ENCODE peak calls at places on chromosomes 5 and 9, in five cellular contexts. F, Y, N, C and Q are unnamed samples.
A peak's percentile ranks its signal among the peaks of the same experiment; 100 is the strongest.

GRCh38 chr9:93321220-93321610 is 130.3 kb upstream of the FAM120A start:
- DNase-seq in N (no peak), C (no peak), F (no peak), Y (peak; percentile 12), Q (no peak)

GRCh38 chr5:157740211-157740610 is 3.3 kb upstream of the LSM11 start:
- DNase-seq in C (peak; percentile 30), N (peak; percentile 31), F (no peak), Y (peak; percentile 26), Q (peak; percentile 40)

GRCh38 chr9:93593144-93593655 is 16.8 kb downstream of the PHF2 start:
- DNase-seq in F (no peak), C (no peak), Y (no peak), N (no peak), Q (no peak)

GRCh38 chr9:134330590-134330989 is 4.3 kb downstream of the RXRA start:
- DNase-seq in Y (no peak), N (no peak), C (no peak), F (no peak), Q (no peak)

GRCh38 chr9:75687359-75687953 is 203.0 kb upstream of the PCSK5 start:
- DNase-seq in F (no peak), N (no peak), Y (no peak), C (no peak), Q (no peak)

GRCh38 chr5:132369012-132369470 is 469 bp upstream of the SLC22A5 start:
- DNase-seq in Y (no peak), N (no peak), C (no peak), F (no peak), Q (no peak)

GRCh38 chr5:80191991-80192398 is 63.9 kb downstream of the SERINC5 start:
- DNase-seq in F (no peak), C (no peak), N (peak; percentile 11), Y (no peak), Q (no peak)

GRCh38 chr9:133945977-133946753 is 46.0 kb downstream of the VAV2 start:
- DNase-seq in N (no peak), F (no peak), Y (no peak), C (no peak), Q (no peak)

GRCh38 chr5:124061663-124062062 is 549.7 kb downstream of the CSNK1G3 start:
- DNase-seq in N (no peak), F (no peak), C (no peak), Y (no peak), Q (no peak)

GRCh38 chr5:64727150-64727549 is 36.8 kb downstream of the SHISAL2B start:
- DNase-seq in F (no peak), Y (no peak), N (no peak), C (no peak), Q (no peak)

GRCh38 chr9:132486706-132487350 is 76.8 kb downstream of the CFAP77 start:
- DNase-seq in Y (no peak), C (no peak), F (no peak), N (no peak), Q (peak; percentile 39)

GRCh38 chr9:97786341-97786740 is 66.7 kb upstream of the FOXE1 start:
- DNase-seq in F (no peak), C (no peak), N (no peak), Y (no peak), Q (no peak)

DNA sequence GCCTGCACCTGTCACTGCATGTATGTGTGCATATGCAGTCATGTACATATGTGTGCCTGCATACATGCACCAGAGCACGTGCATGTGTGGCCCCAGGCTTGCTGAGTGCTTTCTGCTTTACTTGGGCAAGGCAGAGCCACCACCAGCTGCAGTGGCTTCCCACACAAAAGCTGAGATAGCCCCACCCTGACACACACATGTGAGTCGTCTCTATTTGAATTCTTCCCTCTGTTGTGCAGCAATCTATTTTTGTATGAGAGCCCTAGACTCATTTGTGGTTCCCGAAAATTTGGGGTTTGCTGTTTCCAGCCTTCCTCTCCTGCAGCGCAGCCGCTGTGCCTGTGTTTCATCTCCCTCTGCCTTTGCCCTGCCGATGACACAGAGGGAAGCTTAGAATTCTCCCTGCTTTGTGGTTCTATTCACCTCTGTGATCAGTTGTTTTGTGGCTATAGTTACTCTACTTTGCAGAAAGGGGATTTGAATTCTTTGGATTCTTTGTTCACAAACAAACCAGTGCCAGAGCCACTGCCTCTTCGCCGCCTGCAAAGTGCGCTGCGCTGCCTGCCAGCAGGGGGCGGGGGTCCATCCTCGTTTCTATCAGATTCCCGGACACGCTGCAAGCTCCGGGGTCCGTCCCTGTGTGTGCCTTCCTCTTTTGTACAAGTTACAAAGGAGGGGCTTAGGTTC is 95.8 kb upstream of the DAP start:
- DNase-seq in Y (peak; percentile 16), F (no peak), C (peak; percentile 71), N (peak; percentile 65), Q (no peak)
- TF ChIP-seq TAF1 in Y (no peak), F (no peak), C (no peak), N (no peak), Q (no peak)

GRCh38 chr5:134584662-134585061 is 48.0 kb downstream of the SAR1B start:
- DNase-seq in Y (no peak), N (no peak), C (no peak), F (no peak), Q (no peak)

GRCh38 chr5:134583821-134584220 is 48.8 kb downstream of the SAR1B start:
- DNase-seq in N (no peak), C (no peak), Y (no peak), F (no peak), Q (no peak)

GRCh38 chr5:134582941-134583340 is 49.7 kb downstream of the SAR1B start:
- DNase-seq in N (no peak), F (no peak), C (no peak), Y (no peak), Q (no peak)

GRCh38 chr5:134586866-134587524 is 45.6 kb downstream of the SAR1B start:
- DNase-seq in Y (peak; percentile 74), N (peak; percentile 64), F (peak; percentile 45), C (peak; percentile 81), Q (peak; percentile 68)

GRCh38 chr5:134585966-134586365 is 46.7 kb downstream of the SAR1B start:
- DNase-seq in N (no peak), C (no peak), Y (no peak), F (no peak), Q (no peak)
- TF ChIP-seq POLR2A in N (no peak), C (no peak), Y (no peak), F (no peak), Q (no peak)

DNA sequence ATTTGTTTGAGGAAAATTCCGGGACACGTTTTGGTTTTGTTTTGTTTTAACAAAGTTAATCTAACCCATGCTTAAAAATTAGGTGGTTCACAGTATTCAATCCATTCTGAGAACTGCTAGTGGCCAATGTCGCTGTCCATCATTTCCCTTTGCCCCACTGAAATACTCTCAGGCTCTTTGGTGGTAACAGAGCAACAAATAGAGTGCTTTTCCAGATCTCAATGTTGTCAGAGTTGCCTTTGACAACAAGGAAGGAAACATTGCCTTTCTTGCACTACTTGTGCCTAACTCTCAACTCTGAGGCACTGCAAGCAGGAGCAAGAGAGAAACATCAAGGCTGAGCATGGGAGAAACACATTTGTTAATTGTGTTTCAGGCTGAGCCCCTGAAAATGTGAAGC is 153.9 kb downstream of the MCTP1 start:
- DNase-seq in Y (no peak), N (no peak), C (no peak), F (no peak), Q (no peak)
- TF ChIP-seq TAF1 in Y (no peak), N (no peak), C (no peak), F (no peak), Q (no peak)

GRCh38 chr9:135662758-135663450 is at the start of gene LCN9:
- DNase-seq in N (no peak), F (no peak), C (no peak), Y (no peak), Q (no peak)

GRCh38 chr9:135659252-135659651 is 3.9 kb upstream of the LCN9 start:
- DNase-seq in Y (no peak), F (no peak), N (no peak), C (no peak), Q (no peak)

GRCh38 chr9:135657416-135657815 is 5.7 kb upstream of the LCN9 start:
- DNase-seq in C (no peak), Y (no peak), F (no peak), N (no peak), Q (no peak)

GRCh38 chr9:135661801-135662560 is 1.1 kb upstream of the LCN9 start:
- DNase-seq in N (no peak), F (no peak), C (no peak), Y (no peak), Q (no peak)

DNA sequence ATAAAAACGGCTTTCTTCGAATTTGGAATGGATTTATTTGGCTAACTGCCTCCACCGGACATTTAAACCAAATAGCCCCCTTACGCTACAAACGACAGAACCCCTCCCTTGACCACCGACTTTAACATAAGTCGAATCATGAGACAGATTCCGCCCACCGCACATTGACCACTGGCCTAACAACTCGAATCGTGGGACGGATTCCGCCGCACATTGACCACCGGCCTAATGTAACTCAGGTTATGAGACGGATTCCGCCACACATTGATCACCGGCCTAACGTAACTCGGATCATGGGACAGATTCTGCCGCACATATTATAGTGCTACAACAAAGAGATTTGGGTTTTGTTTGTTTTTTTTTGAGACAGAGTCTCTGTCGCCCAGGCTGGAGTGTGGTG is 2.7 kb upstream of the LCN9 start:
- DNase-seq in C (no peak), N (no peak), F (no peak), Y (no peak), Q (no peak)
- TF ChIP-seq POLR2A in C (no peak), N (no peak), F (no peak), Y (no peak), Q (no peak)

DNA sequence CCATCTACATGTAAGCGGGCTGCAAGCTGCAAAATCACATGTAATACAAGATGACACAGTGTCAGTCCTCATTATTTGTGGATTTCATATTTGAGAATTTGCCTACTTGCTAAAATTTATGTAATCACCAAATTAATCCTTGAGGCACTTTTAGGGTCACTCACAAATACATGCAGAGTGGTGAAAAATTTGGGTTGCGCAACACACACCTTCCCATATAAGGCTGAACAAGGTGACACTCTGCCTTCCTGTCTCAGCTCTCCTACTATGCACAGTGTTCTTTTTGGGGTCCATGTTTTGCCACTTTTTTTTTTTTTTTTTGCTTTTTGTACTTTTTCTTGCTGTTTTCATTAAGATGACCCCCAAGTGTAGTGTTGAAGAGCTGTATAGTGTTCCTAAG is 111.0 kb downstream of the FBXL7 start:
- DNase-seq in N (no peak), F (no peak), C (no peak), Y (no peak), Q (no peak)
- TF ChIP-seq TAF1 in N (no peak), F (no peak), C (no peak), Y (no peak), Q (no peak)

DNA sequence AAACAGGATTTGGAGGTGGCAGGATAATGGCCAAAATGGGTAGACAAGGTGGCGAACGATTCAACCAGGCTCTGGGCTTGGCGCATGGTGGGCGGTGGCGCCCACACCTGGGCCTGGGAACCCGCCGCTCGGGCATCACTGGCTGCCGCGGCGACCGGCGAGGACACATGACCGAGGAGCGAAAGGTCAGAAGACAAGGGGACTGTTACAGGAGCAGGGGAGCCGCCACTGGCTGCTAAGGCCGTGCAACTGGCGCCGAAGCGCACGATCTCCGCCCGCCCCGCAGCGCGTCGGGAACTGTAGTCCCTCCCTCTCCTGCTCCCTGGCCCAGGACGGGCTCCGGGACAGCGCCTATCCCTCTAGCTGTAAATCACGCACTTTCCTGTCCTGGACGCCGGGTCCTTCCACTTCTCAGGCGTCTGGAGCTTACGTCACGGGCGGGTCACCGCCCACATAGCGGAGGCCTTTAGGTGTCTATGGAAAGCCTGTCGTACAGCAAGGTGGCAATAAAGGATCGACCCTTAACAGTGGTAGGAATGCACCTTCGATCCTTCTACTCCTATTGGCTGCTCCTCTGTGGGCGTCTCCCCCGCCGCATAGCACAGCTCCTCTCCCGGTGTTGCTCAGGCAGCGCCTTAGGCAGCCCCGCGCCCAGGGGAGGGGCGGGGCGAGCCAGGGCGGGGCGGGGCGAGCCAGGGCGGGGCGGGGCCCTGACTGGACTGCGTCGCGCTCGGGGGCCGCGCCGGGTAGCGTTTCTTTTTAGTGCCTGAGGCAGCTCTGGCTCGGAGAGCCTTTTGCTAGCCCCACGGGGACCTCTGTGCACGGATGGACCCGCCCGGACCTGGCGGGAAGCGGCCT is at the start of gene ICE1:
- DNase-seq in F (peak; percentile 91), N (peak; percentile 97), C (peak; percentile 97), Y (peak; percentile 64), Q (peak; percentile 74)
- TF ChIP-seq POLR2A in F (peak; percentile 94), N (peak; percentile 89), C (peak; percentile 77), Y (peak; percentile 85), Q (peak; percentile 66)